ENCODE peak calls at places on chromosome 20, in six cellular contexts. V is endothelial cell, E is GOT3, U is sigmoid colon, D is B cell, Y is HL-60. C is an unnamed sample.

GRCh38 chr20:49112596-49113274 is 66.6 kb downstream of the CSE1L start:
- DNase-seq in U (no peak), Y (no peak), D (no peak), E (no peak), V (no peak), C (peak)

GRCh38 chr20:47719211-47719610 is 66.1 kb downstream of the SULF2 start:
- DNase-seq in D (no peak), E (no peak), Y (no peak), V (no peak), U (no peak), C (no peak)

GRCh38 chr20:62358171-62358719 is 8.9 kb downstream of the LAMA5 start:
- DNase-seq in E (no peak), Y (no peak), D (no peak), U (peak), V (no peak), C (peak)

GRCh38 chr20:57263767-57264150 is 2.7 kb downstream of the BMP7 start:
- DNase-seq in D (no peak), U (no peak), E (no peak), Y (no peak), V (no peak), C (no peak)

GRCh38 chr20:57717797-57718196 is 8.0 kb upstream of the PMEPA1 start:
- DNase-seq in Y (no peak), V (no peak), D (no peak), E (no peak), U (no peak), C (no peak)

GRCh38 chr20:25437153-25437581 is 29.7 kb downstream of the GINS1 start:
- DNase-seq in Y (no peak), E (no peak), V (no peak), D (no peak), U (no peak), C (no peak)

GRCh38 chr20:17226410-17227198 is at the start of gene PCSK2:
- DNase-seq in Y (no peak), E (peak), V (peak), U (peak), D (no peak), C (no peak)

GRCh38 chr20:43936805-43937204 is 22.2 kb downstream of the TOX2 start:
- DNase-seq in U (no peak), V (no peak), D (no peak), E (no peak), Y (no peak), C (no peak)

GRCh38 chr20:59788811-59789210 is 144.6 kb downstream of the SYCP2 start:
- DNase-seq in U (peak), Y (no peak), D (no peak), V (no peak), E (no peak), C (no peak)

GRCh38 chr20:37958856-37959255 is 55.9 kb downstream of the VSTM2L start:
- DNase-seq in E (no peak), U (no peak), V (no peak), Y (no peak), D (no peak), C (no peak)

GRCh38 chr20:44460795-44461141 is 14.9 kb upstream of the TTPAL start:
- DNase-seq in D (no peak), Y (no peak), E (no peak), V (peak), U (no peak), C (no peak)

GRCh38 chr20:10763117-10763516 is 89.3 kb upstream of the JAG1 start:
- DNase-seq in Y (no peak), U (no peak), D (no peak), V (no peak), E (no peak), C (no peak)